ENCODE peak calls at places on chromosomes 1 and 21, in five cellular contexts. X is lower lobe of right lung, O is uterus, M is breast epithelium, T is K562. N is an unnamed sample.
A peak's percentile ranks its signal among the peaks of the same experiment; 100 is the strongest.

GRCh38 chr21:40120944-40121575 is 253.8 kb downstream of the PCP4 start:
- DNase-seq in X (no peak), O (no peak), M (no peak), T (peak; percentile 26), N (no peak)

GRCh38 chr1:27144920-27145661 is 9.8 kb downstream of the SLC9A1 start:
- DNase-seq in X (no peak), O (no peak), M (no peak), T (no peak), N (peak; percentile 60)

GRCh38 chr1:43358121-43358745 is 548 bp upstream of the CDC20 start:
- DNase-seq in X (no peak), O (no peak), M (no peak), T (peak; percentile 80), N (no peak)

GRCh38 chr1:33152685-33153432 is 29.0 kb downstream of the TRIM62 start:
- DNase-seq in X (no peak), O (peak; percentile 57), M (peak; percentile 63), T (no peak), N (peak; percentile 40)

GRCh38 chr1:59814901-59815825 is at the start of gene HOOK1:
- DNase-seq in X (no peak), O (no peak), M (peak; percentile 20), T (no peak), N (no peak)

GRCh38 chr1:205444300-205444930 is 11.4 kb downstream of the BLACAT1 start:
- DNase-seq in X (no peak), O (no peak), M (no peak), T (peak; percentile 39), N (no peak)

GRCh38 chr1:30762152-30762930 is 4.8 kb upstream of the LAPTM5 start:
- DNase-seq in X (no peak), O (no peak), M (no peak), T (no peak), N (no peak)

GRCh38 chr21:36022704-36023103 is 37.6 kb downstream of the SETD4 start:
- DNase-seq in X (no peak), O (no peak), M (no peak), T (no peak), N (no peak)

GRCh38 chr21:36813071-36813470 is 114.2 kb downstream of the SIM2 start:
- DNase-seq in X (no peak), O (no peak), M (no peak), T (no peak), N (no peak)

GRCh38 chr1:96715482-96715881 is 6.1 kb upstream of the PTBP2 start:
- DNase-seq in X (no peak), O (no peak), M (no peak), T (no peak), N (no peak)

GRCh38 chr1:36458910-36459309 is 5.3 kb downstream of the MRPS15 start:
- DNase-seq in X (no peak), O (no peak), M (no peak), T (no peak), N (no peak)

GRCh38 chr1:36977736-36978314 is 56.5 kb downstream of the GRIK3 start:
- DNase-seq in X (no peak), O (no peak), M (no peak), T (no peak), N (no peak)

GRCh38 chr1:62800825-62801306 is 16.9 kb downstream of the ATG4C start:
- DNase-seq in X (no peak), O (no peak), M (no peak), T (no peak), N (no peak)

GRCh38 chr1:49465486-49466185 is 558.1 kb downstream of the AGBL4 start:
- DNase-seq in X (no peak), O (no peak), M (no peak), T (no peak), N (no peak)

DNA sequence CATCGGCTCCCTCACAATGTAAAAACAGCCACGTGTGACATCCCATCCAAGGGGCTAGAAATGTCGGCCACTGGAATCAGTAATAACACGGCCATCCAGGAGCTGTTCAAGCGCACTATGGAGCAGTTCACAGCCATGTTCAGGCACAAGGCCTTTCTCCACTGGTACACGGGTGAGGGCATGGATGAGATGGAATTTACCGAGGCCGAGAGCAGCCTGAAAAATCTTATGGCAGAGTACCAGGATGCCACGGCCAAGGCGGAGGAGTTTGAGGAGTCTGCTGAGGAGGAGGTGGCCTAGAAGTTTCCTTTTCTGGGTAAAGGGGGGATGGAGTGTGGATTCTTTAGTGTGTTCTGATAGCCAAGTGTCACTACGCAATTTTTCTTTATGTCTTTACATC is 61.1 kb upstream of the MAP1LC3C start:
- DNase-seq in X (no peak), O (no peak), M (no peak), T (no peak), N (no peak)
- H3K27me3 ChIP-seq in X (no peaks in the 10 kb centered on the region), O (no peaks in the 10 kb centered on the region), M (no peaks in the 10 kb centered on the region), T (peaks cover 18% of the 10 kb centered on the region), N (no peaks in the 10 kb centered on the region)

GRCh38 chr1:87335175-87335992 is 6.7 kb downstream of the LMO4 start:
- DNase-seq in X (peak; percentile 85), O (peak; percentile 53), M (peak; percentile 33), T (peak; percentile 77), N (peak; percentile 18)
- H3K27ac ChIP-seq in X (peak overlapping the region; percentile 83), O (peak overlapping the region; percentile 80), M (peak overlapping the region; percentile 89), T (peak overlapping the region; percentile 84), N (peak overlapping the region; percentile 79)

GRCh38 chr21:45290948-45291612 is 3.4 kb upstream of the POFUT2 start:
- DNase-seq in X (peak; percentile 18), O (peak; percentile 44), M (no peak), T (no peak), N (peak; percentile 53)

GRCh38 chr21:45291613-45292398 is 4.1 kb upstream of the POFUT2 start:
- DNase-seq in X (peak; percentile 50), O (no peak), M (no peak), T (no peak), N (no peak)

GRCh38 chr21:45288441-45288841 is 746 bp upstream of the POFUT2 start:
- DNase-seq in X (no peak), O (no peak), M (peak; percentile 17), T (no peak), N (no peak)

GRCh38 chr21:45289134-45289533 is 1.4 kb upstream of the POFUT2 start:
- DNase-seq in X (no peak), O (no peak), M (peak; percentile 17), T (no peak), N (no peak)

DNA sequence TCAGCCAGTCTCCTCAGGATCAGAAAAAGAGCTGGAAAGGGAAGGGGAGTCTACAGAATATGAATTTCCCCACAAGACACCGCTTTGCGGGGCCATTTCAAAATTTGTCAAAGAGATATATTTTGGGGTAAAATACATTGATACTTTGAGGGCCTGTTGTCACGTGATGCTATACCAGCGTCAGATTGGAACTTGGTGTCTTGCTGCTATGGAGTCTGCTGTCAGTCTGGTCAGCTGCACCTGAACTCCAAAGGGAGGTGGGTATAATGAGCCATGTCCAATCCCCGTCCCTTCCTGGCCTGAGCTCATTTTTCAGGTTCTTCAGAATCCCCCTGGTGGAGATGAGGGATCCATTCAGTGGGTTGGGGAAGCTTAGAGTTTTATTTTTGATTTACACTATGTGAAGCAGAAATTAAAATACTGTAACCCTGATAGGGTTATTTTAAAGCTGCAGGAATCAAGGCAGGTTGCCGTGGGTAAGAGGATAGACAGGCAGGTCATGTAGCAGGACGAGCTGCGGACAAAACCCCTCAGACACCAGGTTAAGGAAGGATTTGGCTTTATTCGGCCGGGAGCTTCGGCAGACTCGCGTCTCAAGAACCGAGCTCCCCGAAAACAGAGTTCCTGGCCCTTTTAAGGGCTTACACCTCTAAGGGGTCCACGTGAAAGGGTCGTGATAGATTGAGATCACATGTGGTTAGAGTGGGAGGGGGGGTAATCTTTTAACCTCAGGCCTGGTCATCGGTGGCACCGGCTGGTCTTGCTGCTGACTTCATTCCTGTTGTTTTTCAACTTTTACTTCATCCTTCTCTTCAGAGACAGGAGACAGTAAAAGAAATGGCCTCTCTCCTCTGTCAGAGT is 2.2 kb upstream of the POFUT2 start:
- DNase-seq in X (peak; percentile 20), O (no peak), M (peak; percentile 16), T (peak; percentile 32), N (no peak)
- TF ChIP-seq CTCF in X (no peak), O (no peak), M (no peak), T (peak; percentile 40), N (peak; percentile 67)

GRCh38 chr1:101200513-101200912 is 36.3 kb upstream of the S1PR1 start:
- DNase-seq in X (no peak), O (no peak), M (no peak), T (no peak), N (peak; percentile 91)

GRCh38 chr1:101199637-101199982 is 37.2 kb upstream of the S1PR1 start:
- DNase-seq in X (no peak), O (no peak), M (no peak), T (no peak), N (no peak)

GRCh38 chr1:101198842-101199636 is 37.8 kb upstream of the S1PR1 start:
- DNase-seq in X (no peak), O (no peak), M (no peak), T (peak; percentile 37), N (no peak)

GRCh38 chr1:101193733-101194169 is 43.1 kb upstream of the S1PR1 start:
- DNase-seq in X (no peak), O (no peak), M (no peak), T (peak; percentile 15), N (no peak)

DNA sequence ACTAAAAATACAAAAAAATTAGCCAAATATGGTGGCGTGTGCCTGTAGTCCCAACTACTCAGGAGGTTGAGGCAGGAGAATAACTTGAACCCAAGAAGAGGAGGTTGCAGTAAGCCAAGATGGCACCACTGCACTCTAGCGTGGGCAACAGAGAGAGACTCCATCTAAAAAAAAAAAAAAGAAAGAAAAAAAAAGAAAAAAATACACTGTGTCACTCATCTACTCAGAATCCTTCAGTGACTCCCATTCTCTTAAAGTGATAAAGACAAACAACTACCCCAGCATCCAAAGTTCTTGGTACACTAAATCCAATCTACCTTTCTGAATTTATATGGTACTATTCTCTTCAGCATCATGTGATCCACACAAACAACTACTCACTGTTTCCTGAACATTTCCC is 40.2 kb upstream of the S1PR1 start:
- DNase-seq in X (no peak), O (no peak), M (no peak), T (no peak), N (no peak)
- H3K27me3 ChIP-seq in X (no peaks in the 10 kb centered on the region), O (no peaks in the 10 kb centered on the region), M (no peaks in the 10 kb centered on the region), T (no peaks in the 10 kb centered on the region), N (no peaks in the 10 kb centered on the region)

GRCh38 chr1:51780927-51781326 is 97.6 kb downstream of the NRDC start:
- DNase-seq in X (no peak), O (no peak), M (no peak), T (no peak), N (no peak)

GRCh38 chr1:51788938-51789337 is 89.6 kb downstream of the NRDC start:
- DNase-seq in X (no peak), O (no peak), M (no peak), T (no peak), N (no peak)

GRCh38 chr1:51789342-51789741 is 89.2 kb downstream of the NRDC start:
- DNase-seq in X (no peak), O (no peak), M (no peak), T (no peak), N (no peak)

GRCh38 chr1:51790385-51790784 is 88.1 kb downstream of the NRDC start:
- DNase-seq in X (no peak), O (no peak), M (no peak), T (no peak), N (no peak)

GRCh38 chr1:51784997-51785421 is 93.5 kb downstream of the NRDC start:
- DNase-seq in X (no peak), O (no peak), M (no peak), T (no peak), N (peak; percentile 33)
- H3K27ac ChIP-seq in X (no peak overlapping the region), O (no peak overlapping the region), M (no peak overlapping the region), T (no peak overlapping the region), N (peak overlapping the region; percentile 18)

DNA sequence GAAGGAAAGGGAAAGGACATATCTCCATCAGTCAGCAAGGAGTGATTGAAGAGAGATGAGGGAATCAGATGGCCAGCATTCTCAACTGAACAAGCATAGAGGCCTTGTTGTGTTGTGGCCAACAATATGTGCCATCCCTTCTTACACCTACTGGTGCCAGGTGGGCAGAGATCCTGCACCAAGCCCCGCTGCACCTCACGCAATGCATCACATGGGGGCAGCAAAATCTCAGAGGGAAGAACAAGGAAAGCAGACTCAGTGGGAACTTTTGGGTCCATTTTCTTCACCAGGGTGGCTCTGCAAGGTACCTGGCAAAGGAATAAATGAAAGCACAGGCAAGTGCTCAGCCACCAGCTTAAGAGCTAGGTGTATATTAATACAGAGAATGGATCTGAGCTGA is 33.2 kb downstream of the HSD3B2 start:
- DNase-seq in X (no peak), O (no peak), M (no peak), T (no peak), N (no peak)
- TF ChIP-seq CTCF in X (no peak), O (no peak), M (no peak), T (no peak), N (no peak)

N was measured in brain microvascular endothelial cell.